ENCODE peak calls at places on chromosomes 2 and 18, in nine cellular contexts. One of them, this sample, is unnamed.

GRCh38 chr2:238141541-238142318 is 3.3 kb downstream of the KLHL30 start:
- DNase-seq in Panc1: peak
- DNase-seq in fibroblast of mammary gland: no peak
- DNase-seq in bronchial epithelial cell: peak
- DNase-seq in fibroblast of lung: no peak
- DNase-seq in lung: peak
- DNase-seq in GM12865: no peak
- DNase-seq in cardiac muscle cell: no peak
- DNase-seq in ovary: no peak
- DNase-seq in this sample: peak

GRCh38 chr18:26656944-26657536 is 108.7 kb upstream of the KCTD1 start:
- DNase-seq in fibroblast of lung: peak
- DNase-seq in bronchial epithelial cell: peak
- DNase-seq in GM12865: peak
- DNase-seq in lung: peak
- DNase-seq in Panc1: no peak
- DNase-seq in cardiac muscle cell: peak
- DNase-seq in ovary: peak
- DNase-seq in fibroblast of mammary gland: peak
- DNase-seq in this sample: peak

GRCh38 chr2:238888781-238889180 is 40.9 kb downstream of the TWIST2 start:
- DNase-seq in cardiac muscle cell: no peak
- DNase-seq in GM12865: no peak
- DNase-seq in Panc1: no peak
- DNase-seq in fibroblast of lung: no peak
- DNase-seq in bronchial epithelial cell: no peak
- DNase-seq in lung: no peak
- DNase-seq in ovary: no peak
- DNase-seq in fibroblast of mammary gland: no peak
- DNase-seq in this sample: no peak

GRCh38 chr2:134897932-134898331 is 20.7 kb upstream of the CCNT2 start:
- DNase-seq in ovary: no peak
- DNase-seq in fibroblast of mammary gland: peak
- DNase-seq in Panc1: no peak
- DNase-seq in GM12865: no peak
- DNase-seq in fibroblast of lung: no peak
- DNase-seq in cardiac muscle cell: peak
- DNase-seq in bronchial epithelial cell: peak
- DNase-seq in lung: no peak
- DNase-seq in this sample: peak

GRCh38 chr18:27769152-27769551 is 407.8 kb downstream of the CDH2 start:
- DNase-seq in cardiac muscle cell: no peak
- DNase-seq in fibroblast of lung: peak
- DNase-seq in lung: no peak
- DNase-seq in Panc1: no peak
- DNase-seq in GM12865: no peak
- DNase-seq in fibroblast of mammary gland: no peak
- DNase-seq in ovary: no peak
- DNase-seq in bronchial epithelial cell: no peak
- DNase-seq in this sample: no peak

GRCh38 chr2:55693181-55694125 is at the start of gene PNPT1:
- DNase-seq in bronchial epithelial cell: peak
- DNase-seq in Panc1: peak
- DNase-seq in lung: peak
- DNase-seq in fibroblast of lung: peak
- DNase-seq in ovary: peak
- DNase-seq in GM12865: peak
- DNase-seq in fibroblast of mammary gland: peak
- DNase-seq in cardiac muscle cell: peak
- DNase-seq in this sample: peak

GRCh38 chr18:644395-645004 is 13.0 kb upstream of the TYMS start:
- DNase-seq in lung: no peak
- DNase-seq in Panc1: no peak
- DNase-seq in fibroblast of mammary gland: no peak
- DNase-seq in GM12865: no peak
- DNase-seq in bronchial epithelial cell: no peak
- DNase-seq in fibroblast of lung: peak
- DNase-seq in ovary: no peak
- DNase-seq in cardiac muscle cell: no peak
- DNase-seq in this sample: no peak

GRCh38 chr18:907880-908512 is 3.3 kb downstream of the ADCYAP1 start:
- DNase-seq in Panc1: no peak
- DNase-seq in lung: no peak
- DNase-seq in bronchial epithelial cell: no peak
- DNase-seq in GM12865: no peak
- DNase-seq in cardiac muscle cell: no peak
- DNase-seq in fibroblast of mammary gland: no peak
- DNase-seq in ovary: no peak
- DNase-seq in fibroblast of lung: no peak
- DNase-seq in this sample: no peak

GRCh38 chr2:150609831-150610582 is 122.5 kb upstream of the RND3 start:
- DNase-seq in fibroblast of lung: peak
- DNase-seq in fibroblast of mammary gland: peak
- DNase-seq in GM12865: no peak
- DNase-seq in cardiac muscle cell: no peak
- DNase-seq in lung: no peak
- DNase-seq in ovary: no peak
- DNase-seq in Panc1: no peak
- DNase-seq in bronchial epithelial cell: no peak
- DNase-seq in this sample: peak

GRCh38 chr2:45898819-45899218 is 247.3 kb downstream of the PRKCE start:
- DNase-seq in fibroblast of mammary gland: no peak
- DNase-seq in Panc1: no peak
- DNase-seq in fibroblast of lung: no peak
- DNase-seq in bronchial epithelial cell: no peak
- DNase-seq in ovary: no peak
- DNase-seq in lung: no peak
- DNase-seq in GM12865: no peak
- DNase-seq in cardiac muscle cell: peak
- DNase-seq in this sample: no peak

GRCh38 chr2:47203996-47204395 is 48.9 kb upstream of the STPG4 start:
- DNase-seq in cardiac muscle cell: peak
- DNase-seq in fibroblast of mammary gland: no peak
- DNase-seq in bronchial epithelial cell: no peak
- DNase-seq in lung: no peak
- DNase-seq in fibroblast of lung: no peak
- DNase-seq in GM12865: no peak
- DNase-seq in Panc1: no peak
- DNase-seq in ovary: no peak
- DNase-seq in this sample: no peak

GRCh38 chr2:78985558-78985957 is 39.9 kb upstream of the REG3G start:
- DNase-seq in fibroblast of mammary gland: no peak
- DNase-seq in Panc1: no peak
- DNase-seq in lung: no peak
- DNase-seq in GM12865: no peak
- DNase-seq in ovary: no peak
- DNase-seq in cardiac muscle cell: no peak
- DNase-seq in fibroblast of lung: no peak
- DNase-seq in bronchial epithelial cell: no peak
- DNase-seq in this sample: no peak

GRCh38 chr2:16319425-16320245 is 346.0 kb downstream of the CYRIA start:
- DNase-seq in ovary: no peak
- DNase-seq in bronchial epithelial cell: no peak
- DNase-seq in Panc1: no peak
- DNase-seq in cardiac muscle cell: no peak
- DNase-seq in fibroblast of mammary gland: no peak
- DNase-seq in fibroblast of lung: no peak
- DNase-seq in lung: no peak
- DNase-seq in GM12865: no peak
- DNase-seq in this sample: no peak

GRCh38 chr2:19823507-19823906 is 78.3 kb downstream of the TTC32 start:
- DNase-seq in bronchial epithelial cell: peak
- DNase-seq in fibroblast of mammary gland: no peak
- DNase-seq in cardiac muscle cell: no peak
- DNase-seq in ovary: no peak
- DNase-seq in Panc1: no peak
- DNase-seq in fibroblast of lung: no peak
- DNase-seq in lung: no peak
- DNase-seq in GM12865: no peak
- DNase-seq in this sample: peak

GRCh38 chr2:43269074-43269572 is 42.7 kb upstream of the ZFP36L2 start:
- DNase-seq in bronchial epithelial cell: peak
- DNase-seq in fibroblast of lung: peak
- DNase-seq in GM12865: no peak
- DNase-seq in lung: peak
- DNase-seq in cardiac muscle cell: peak
- DNase-seq in fibroblast of mammary gland: peak
- DNase-seq in Panc1: no peak
- DNase-seq in ovary: peak
- DNase-seq in this sample: peak

GRCh38 chr2:212530991-212531390 is 7.6 kb downstream of the ERBB4 start:
- DNase-seq in lung: no peak
- DNase-seq in cardiac muscle cell: no peak
- DNase-seq in bronchial epithelial cell: no peak
- DNase-seq in ovary: no peak
- DNase-seq in fibroblast of lung: no peak
- DNase-seq in GM12865: no peak
- DNase-seq in Panc1: no peak
- DNase-seq in fibroblast of mammary gland: no peak
- DNase-seq in this sample: no peak

GRCh38 chr2:212526059-212526458 is 12.5 kb downstream of the ERBB4 start:
- DNase-seq in ovary: no peak
- DNase-seq in Panc1: no peak
- DNase-seq in fibroblast of mammary gland: no peak
- DNase-seq in cardiac muscle cell: no peak
- DNase-seq in GM12865: no peak
- DNase-seq in lung: no peak
- DNase-seq in bronchial epithelial cell: no peak
- DNase-seq in fibroblast of lung: no peak
- DNase-seq in this sample: no peak

GRCh38 chr2:212530373-212530772 is 8.2 kb downstream of the ERBB4 start:
- DNase-seq in Panc1: no peak
- DNase-seq in bronchial epithelial cell: no peak
- DNase-seq in fibroblast of lung: no peak
- DNase-seq in cardiac muscle cell: no peak
- DNase-seq in GM12865: no peak
- DNase-seq in ovary: no peak
- DNase-seq in lung: no peak
- DNase-seq in fibroblast of mammary gland: no peak
- DNase-seq in this sample: no peak

GRCh38 chr2:212531499-212531898 is 7.1 kb downstream of the ERBB4 start:
- DNase-seq in ovary: no peak
- DNase-seq in Panc1: no peak
- DNase-seq in fibroblast of lung: no peak
- DNase-seq in lung: no peak
- DNase-seq in GM12865: no peak
- DNase-seq in bronchial epithelial cell: no peak
- DNase-seq in cardiac muscle cell: no peak
- DNase-seq in fibroblast of mammary gland: no peak
- DNase-seq in this sample: no peak

GRCh38 chr2:212528106-212528856 is 10.3 kb downstream of the ERBB4 start:
- DNase-seq in lung: no peak
- DNase-seq in ovary: no peak
- DNase-seq in cardiac muscle cell: no peak
- DNase-seq in fibroblast of lung: no peak
- DNase-seq in bronchial epithelial cell: no peak
- DNase-seq in Panc1: no peak
- DNase-seq in GM12865: no peak
- DNase-seq in fibroblast of mammary gland: no peak
- DNase-seq in this sample: no peak
- TF ChIP-seq CTCF in lung: no peak
- TF ChIP-seq CTCF in ovary: no peak
- TF ChIP-seq CTCF in cardiac muscle cell: no peak
- TF ChIP-seq CTCF in fibroblast of lung: no peak
- TF ChIP-seq CTCF in bronchial epithelial cell: no peak
- TF ChIP-seq CTCF in Panc1: no peak
- TF ChIP-seq CTCF in GM12865: no peak
- TF ChIP-seq CTCF in fibroblast of mammary gland: peak
- TF ChIP-seq CTCF in this sample: peak

DNA sequence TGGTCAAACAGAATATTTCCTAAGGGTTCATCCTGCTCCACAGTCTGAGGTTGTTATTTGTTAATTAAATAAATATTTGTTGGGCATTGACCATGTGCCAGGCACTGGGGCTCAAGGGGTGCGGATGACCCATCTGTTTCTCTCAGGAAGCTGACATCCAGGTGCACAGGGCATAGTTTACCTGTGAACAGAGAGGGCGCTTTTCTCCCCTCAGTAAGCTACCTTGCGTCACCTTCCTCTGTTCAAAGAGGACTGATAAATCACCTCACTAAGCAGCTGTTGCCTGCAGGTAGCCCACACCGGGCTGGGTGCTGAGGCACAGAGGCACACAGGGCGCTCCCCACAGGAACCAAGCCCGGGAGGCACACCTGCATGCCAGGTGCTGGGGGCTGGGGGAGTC is 41.6 kb downstream of the SH3RF3 start:
- DNase-seq in GM12865: no peak
- DNase-seq in fibroblast of mammary gland: no peak
- DNase-seq in Panc1: no peak
- DNase-seq in cardiac muscle cell: no peak
- DNase-seq in fibroblast of lung: no peak
- DNase-seq in bronchial epithelial cell: no peak
- DNase-seq in ovary: no peak
- DNase-seq in lung: no peak
- DNase-seq in this sample: no peak
- H3K4me3 ChIP-seq in GM12865: no peak
- H3K4me3 ChIP-seq in fibroblast of mammary gland: no peak
- H3K4me3 ChIP-seq in Panc1: no peak
- H3K4me3 ChIP-seq in cardiac muscle cell: no peak
- H3K4me3 ChIP-seq in fibroblast of lung: no peak
- H3K4me3 ChIP-seq in bronchial epithelial cell: no peak
- H3K4me3 ChIP-seq in ovary: no peak
- H3K4me3 ChIP-seq in lung: no peak
- H3K4me3 ChIP-seq in this sample: no peak

GRCh38 chr2:38925982-38926381 is 36.3 kb downstream of the ARHGEF33 start:
- DNase-seq in fibroblast of lung: no peak
- DNase-seq in cardiac muscle cell: no peak
- DNase-seq in ovary: no peak
- DNase-seq in lung: no peak
- DNase-seq in GM12865: no peak
- DNase-seq in bronchial epithelial cell: no peak
- DNase-seq in fibroblast of mammary gland: no peak
- DNase-seq in Panc1: no peak
- DNase-seq in this sample: no peak
- TF ChIP-seq CTCF in fibroblast of lung: no peak
- TF ChIP-seq CTCF in cardiac muscle cell: no peak
- TF ChIP-seq CTCF in ovary: no peak
- TF ChIP-seq CTCF in lung: no peak
- TF ChIP-seq CTCF in GM12865: no peak
- TF ChIP-seq CTCF in bronchial epithelial cell: peak
- TF ChIP-seq CTCF in fibroblast of mammary gland: no peak
- TF ChIP-seq CTCF in Panc1: no peak
- TF ChIP-seq CTCF in this sample: no peak

DNA sequence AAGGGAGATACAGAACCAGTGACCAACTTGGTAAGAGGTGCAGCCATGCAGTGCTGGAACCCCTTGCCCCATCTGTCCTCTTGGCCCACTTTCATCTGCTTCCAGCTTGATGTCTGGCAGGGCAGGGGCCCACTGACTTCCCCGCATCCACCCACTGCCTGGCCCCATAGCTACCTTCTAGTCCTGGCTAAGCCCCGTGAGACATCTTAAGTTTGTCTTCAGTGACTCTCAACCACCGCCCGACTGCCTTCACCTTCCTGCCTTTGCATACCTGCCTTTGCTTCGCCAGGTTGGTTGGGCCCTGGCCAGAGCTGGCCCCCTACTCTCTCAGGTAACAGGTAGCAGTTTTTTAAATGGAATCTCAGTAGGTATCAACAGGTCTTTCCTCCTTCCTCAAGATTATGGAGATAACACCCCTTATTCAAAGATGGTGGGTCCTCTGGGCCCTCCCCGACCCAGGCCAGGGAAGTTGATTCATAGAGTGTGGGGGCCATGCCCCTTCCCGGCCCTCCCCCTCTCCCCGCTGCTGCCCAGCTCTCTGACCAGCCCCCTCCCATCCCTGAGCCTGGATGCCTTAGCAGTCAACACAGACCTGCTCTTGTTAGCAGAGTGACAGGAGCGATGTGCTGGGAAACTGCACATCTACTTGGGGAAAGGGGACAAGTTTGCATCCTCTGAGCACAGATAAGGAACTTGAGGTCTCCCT is 2.8 kb downstream of the ARID5A start:
- DNase-seq in cardiac muscle cell: no peak
- DNase-seq in Panc1: no peak
- DNase-seq in fibroblast of lung: no peak
- DNase-seq in GM12865: no peak
- DNase-seq in ovary: no peak
- DNase-seq in fibroblast of mammary gland: no peak
- DNase-seq in lung: no peak
- DNase-seq in bronchial epithelial cell: no peak
- DNase-seq in this sample: no peak
- H3K4me3 ChIP-seq in cardiac muscle cell: no peak
- H3K4me3 ChIP-seq in Panc1: peak
- H3K4me3 ChIP-seq in fibroblast of lung: no peak
- H3K4me3 ChIP-seq in GM12865: peak
- H3K4me3 ChIP-seq in ovary: no peak
- H3K4me3 ChIP-seq in fibroblast of mammary gland: no peak
- H3K4me3 ChIP-seq in lung: no peak
- H3K4me3 ChIP-seq in bronchial epithelial cell: no peak
- H3K4me3 ChIP-seq in this sample: no peak

This sample was measured in AG10803.